ENCODE peak calls at places on chromosomes 16 and 17, in eight cellular contexts. B, H, J, V, S, E, I and N are unnamed samples. For H3K36me3, the result is how much of the 10 kb centered on the place peaks cover.

GRCh38 chr17:27378482-27379200 is 77.6 kb upstream of the KSR1 start:
- DNase-seq in S (no peak), E (no peak), I (no peak), J (no peak), V (peak), B (no peak), H (no peak), N (no peak)

GRCh38 chr17:10243905-10244844 is 45.8 kb upstream of the GAS7 start:
- DNase-seq in V (peak), H (peak), S (no peak), E (no peak), J (no peak), I (no peak), B (no peak), N (no peak)

GRCh38 chr16:7398536-7398935 is 65.9 kb downstream of the RBFOX1 start:
- DNase-seq in J (no peak), B (no peak), V (no peak), S (no peak), E (no peak), H (no peak), I (no peak), N (no peak)

GRCh38 chr17:36082062-36082461 is 7.9 kb downstream of the CCL3 start:
- DNase-seq in E (no peak), I (no peak), V (no peak), H (no peak), J (no peak), S (no peak), B (no peak), N (no peak)

GRCh38 chr16:78659668-78660217 is 560.3 kb downstream of the WWOX start:
- DNase-seq in I (no peak), B (no peak), H (no peak), J (no peak), S (no peak), E (no peak), V (no peak), N (no peak)

GRCh38 chr17:28086519-28086918 is 44.0 kb downstream of the NLK start:
- DNase-seq in V (no peak), S (no peak), I (no peak), H (no peak), J (no peak), E (no peak), B (peak), N (peak)

GRCh38 chr16:85991425-85991824 is 92.5 kb downstream of the IRF8 start:
- DNase-seq in E (no peak), V (peak), S (no peak), H (no peak), B (no peak), I (no peak), J (no peak), N (no peak)

GRCh38 chr17:82933006-82933310 is 93.1 kb upstream of the ZNF750 start:
- DNase-seq in J (peak), I (no peak), E (peak), B (no peak), H (no peak), S (peak), V (peak), N (no peak)

GRCh38 chr17:82665891-82666290 is 17.6 kb upstream of the WDR45B start:
- DNase-seq in H (peak), E (no peak), B (no peak), V (no peak), J (peak), I (no peak), S (no peak), N (no peak)

GRCh38 chr17:42182927-42183734 is 2.1 kb downstream of the HCRT start:
- DNase-seq in J (no peak), B (peak), S (no peak), I (no peak), H (no peak), V (no peak), E (no peak), N (peak)

GRCh38 chr16:66606000-66606751 is 1.7 kb downstream of the CMTM3 start:
- DNase-seq in J (no peak), E (no peak), I (no peak), S (no peak), H (no peak), V (no peak), B (peak), N (no peak)

GRCh38 chr17:18041776-18042175 is 2.6 kb downstream of the GID4 start:
- DNase-seq in B (peak), S (no peak), I (no peak), V (no peak), H (no peak), E (no peak), J (no peak), N (no peak)

GRCh38 chr17:57675988-57676387 is 69.1 kb downstream of the CCDC182 start:
- DNase-seq in E (no peak), S (no peak), I (no peak), B (no peak), V (no peak), H (no peak), J (no peak), N (no peak)

GRCh38 chr17:59845595-59846390 is 47.0 kb downstream of the TUBD1 start:
- DNase-seq in B (peak), S (peak), I (no peak), V (peak), E (no peak), J (no peak), H (no peak), N (peak)

GRCh38 chr17:39999067-39999466 is 16.2 kb upstream of the CSF3 start:
- DNase-seq in V (no peak), H (no peak), I (no peak), E (no peak), B (no peak), S (no peak), J (no peak), N (peak)

GRCh38 chr17:75777243-75777922 is 7.2 kb upstream of the UNK start:
- DNase-seq in E (no peak), S (no peak), V (peak), I (no peak), H (no peak), J (no peak), B (no peak), N (no peak)

GRCh38 chr16:81610144-81610842 is 165.7 kb downstream of the CMIP start:
- DNase-seq in H (peak), S (peak), V (peak), J (no peak), I (no peak), B (peak), E (peak), N (peak)

GRCh38 chr16:89187337-89188063 is 12.8 kb downstream of the SLC22A31 start:
- DNase-seq in J (peak), H (peak), V (no peak), E (no peak), S (no peak), I (no peak), B (no peak), N (no peak)

GRCh38 chr17:82328141-82328993 is 5.2 kb downstream of the SECTM1 start:
- DNase-seq in I (no peak), E (no peak), V (no peak), S (peak), B (no peak), H (no peak), J (peak), N (no peak)

GRCh38 chr17:10318540-10318939 is 54.3 kb downstream of the MYH13 start:
- DNase-seq in H (no peak), J (no peak), S (no peak), V (no peak), B (no peak), I (no peak), E (no peak), N (no peak)

GRCh38 chr17:9124554-9124935 is 103.2 kb downstream of the NTN1 start:
- DNase-seq in V (no peak), E (no peak), S (no peak), H (no peak), B (no peak), I (no peak), J (no peak), N (no peak)

GRCh38 chr17:71592431-71592830 is 528.4 kb upstream of the SOX9 start:
- DNase-seq in E (no peak), B (no peak), S (no peak), I (no peak), J (no peak), V (no peak), H (no peak), N (no peak)

GRCh38 chr17:320139-320538 is 32.5 kb downstream of the RPH3AL start:
- DNase-seq in S (no peak), E (no peak), H (no peak), V (peak), J (peak), B (no peak), I (no peak), N (no peak)

GRCh38 chr16:26857371-26857770 is 209.4 kb upstream of the C16orf82 start:
- DNase-seq in V (no peak), E (no peak), H (no peak), S (no peak), J (no peak), B (no peak), I (no peak), N (no peak)

GRCh38 chr16:13193721-13194120 is 292.3 kb downstream of the SHISA9 start:
- DNase-seq in B (no peak), E (no peak), H (no peak), V (no peak), J (no peak), I (no peak), S (no peak), N (no peak)

GRCh38 chr17:66341462-66341861 is 39.0 kb downstream of the PRKCA start:
- DNase-seq in B (no peak), I (no peak), H (no peak), S (no peak), E (no peak), V (no peak), J (no peak), N (no peak)

GRCh38 chr16:12794486-12795399 is 8.9 kb downstream of the CPPED1 start:
- DNase-seq in E (peak), J (no peak), V (no peak), H (peak), B (no peak), I (no peak), S (no peak), N (no peak)

GRCh38 chr16:11004351-11004750 is 60.0 kb downstream of the CLEC16A start:
- DNase-seq in J (no peak), I (no peak), B (peak), E (no peak), S (no peak), V (no peak), H (no peak), N (no peak)

GRCh38 chr17:3718251-3718650 is 5.5 kb upstream of the HASPIN start:
- DNase-seq in S (no peak), H (no peak), V (no peak), I (no peak), E (no peak), J (no peak), B (no peak), N (no peak)
- TF ChIP-seq CTCF in S (no peak), H (no peak), V (no peak), I (no peak), E (no peak), J (no peak), B (no peak), N (no peak)

DNA sequence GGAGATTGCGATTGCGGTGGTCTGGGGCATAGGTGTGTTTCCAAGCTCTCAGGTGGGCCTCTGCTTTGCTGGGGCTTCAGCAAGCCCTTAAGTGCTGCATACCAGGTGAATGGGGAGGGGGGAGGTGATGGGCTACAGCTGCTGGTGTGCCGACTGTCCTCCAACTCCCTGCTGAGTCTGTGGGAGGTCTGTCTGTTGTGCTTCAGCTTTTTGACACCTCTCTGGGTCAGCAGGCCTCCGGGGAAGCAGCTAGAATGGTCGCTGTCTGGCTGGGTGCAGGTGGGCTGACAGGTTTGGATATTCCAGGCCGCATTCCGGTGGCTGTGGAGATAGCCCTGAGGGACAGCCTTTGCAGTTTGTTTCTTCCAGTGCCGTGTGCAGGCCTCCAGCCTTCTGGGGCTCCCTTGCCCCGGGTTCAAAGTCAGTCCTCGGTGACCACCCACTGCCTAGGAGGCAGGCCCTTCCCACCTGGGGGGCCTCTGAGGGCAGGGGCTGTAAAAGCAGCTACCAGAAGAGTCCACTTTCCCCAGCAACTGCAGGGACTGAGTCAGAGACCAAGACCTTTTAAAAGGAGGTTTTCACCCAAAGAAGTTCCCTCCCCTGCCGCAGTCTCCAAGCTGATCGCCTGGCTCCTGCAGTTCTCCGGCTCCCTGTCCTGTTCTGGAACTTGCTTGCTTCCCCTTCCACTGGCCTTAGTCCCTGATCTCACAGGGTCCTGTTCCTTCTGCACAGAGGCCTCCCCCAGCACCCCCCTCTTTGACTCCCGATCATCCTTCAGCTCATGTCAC is 2.0 kb upstream of the TTYH2 start:
- DNase-seq in I (no peak), E (no peak), H (no peak), S (no peak), V (no peak), J (peak), B (no peak), N (no peak)
- H3K4me3 ChIP-seq in I (peak), E (peak), H (peak), S (peak), V (peak), J (no peak), B (no peak), N (peak)

DNA sequence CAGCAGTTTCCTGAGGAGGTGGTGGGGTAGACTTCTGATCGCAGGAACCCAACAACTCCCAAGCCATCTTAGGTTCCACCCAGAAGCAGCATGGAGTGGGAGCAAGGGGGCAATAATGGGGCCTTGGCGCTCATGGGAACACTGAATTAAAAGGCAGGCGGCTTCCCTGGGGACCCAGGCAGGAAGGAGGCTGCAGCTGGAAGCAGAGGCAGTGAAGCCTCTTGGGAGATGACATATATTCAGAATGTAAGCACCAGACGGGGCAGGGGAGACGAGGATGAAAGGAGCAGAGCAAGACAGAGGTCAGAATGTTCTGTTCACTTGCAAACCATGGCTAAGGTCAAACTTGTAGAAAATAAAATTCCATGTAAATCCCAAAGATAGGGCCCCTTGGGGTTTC is 2.9 kb downstream of the HIGD1B start:
- DNase-seq in E (peak), J (no peak), B (no peak), S (no peak), H (peak), V (no peak), I (no peak), N (no peak)
- H3K36me3 ChIP-seq in E (half or more), J (under half), B (under half), S (half or more), H (under half), V (half or more), I (under half), N (under half)

DNA sequence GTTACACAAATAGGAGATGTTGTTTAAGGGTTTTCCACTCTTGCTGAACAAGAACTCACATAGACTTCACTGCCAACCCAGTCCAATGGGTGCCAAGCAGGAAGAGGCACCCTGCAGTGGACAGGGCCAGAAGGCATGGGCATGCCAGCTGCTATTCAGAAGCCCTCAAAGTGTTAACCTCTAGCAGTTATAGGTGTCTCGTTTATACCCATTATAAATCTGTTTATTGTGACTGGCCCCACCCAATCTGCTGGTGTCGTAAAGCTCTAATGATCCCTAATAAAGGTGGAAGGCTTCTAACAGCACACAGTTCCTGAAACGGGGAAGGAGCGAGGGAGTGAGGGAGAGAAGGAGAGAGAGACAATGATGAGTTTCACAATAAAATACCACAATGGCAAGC is 23.9 kb downstream of the HNF1B start:
- DNase-seq in I (no peak), B (no peak), V (no peak), E (no peak), H (no peak), J (no peak), S (no peak), N (no peak)
- TF ChIP-seq CTCF in I (no peak), B (no peak), V (no peak), E (no peak), H (no peak), J (no peak), S (no peak), N (no peak)

DNA sequence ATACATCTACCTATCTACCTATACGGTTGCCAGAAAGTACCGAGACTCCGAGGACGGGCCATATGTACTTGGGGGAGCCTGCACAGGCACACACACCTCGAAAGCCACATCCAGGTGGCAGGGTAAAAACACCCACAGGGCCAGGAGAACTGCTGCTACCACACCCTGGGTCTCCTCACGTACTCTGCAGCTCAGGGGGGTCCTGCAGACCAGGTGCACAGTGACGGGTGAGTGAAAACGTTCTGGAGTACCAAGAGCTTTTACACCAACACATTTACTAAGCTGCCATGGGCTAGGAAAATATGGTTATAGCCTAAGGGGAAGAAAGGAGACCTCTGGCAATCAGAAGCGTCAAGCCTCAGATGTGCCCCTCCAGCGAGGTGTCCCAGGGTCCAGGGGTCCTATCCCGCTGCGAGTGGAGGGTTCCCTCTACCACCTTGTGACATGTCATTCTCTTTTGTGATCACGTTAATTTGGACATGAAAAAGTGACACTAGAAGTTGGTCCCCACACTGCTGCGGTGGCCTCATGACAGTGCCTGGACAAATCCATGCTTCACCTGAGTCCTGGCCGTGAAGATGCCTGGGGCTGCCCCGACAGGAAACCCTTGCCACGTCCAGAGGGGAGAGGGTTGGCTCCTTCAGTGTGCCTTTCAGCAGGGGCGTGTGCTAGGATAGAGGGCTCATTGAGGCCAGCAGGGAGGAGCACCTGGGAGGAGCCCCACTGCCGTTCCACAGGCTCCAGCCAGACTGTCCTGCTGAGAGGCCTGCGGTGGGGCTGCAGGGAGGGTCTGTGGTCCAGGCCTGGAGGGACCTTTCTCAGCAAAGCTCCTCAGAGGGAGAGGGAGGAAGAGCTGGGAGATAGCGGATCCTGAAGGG is 1.8 kb downstream of the CANT1 start:
- DNase-seq in J (peak), S (no peak), H (no peak), E (no peak), I (no peak), V (peak), B (no peak), N (no peak)
- H3K4me3 ChIP-seq in J (no peak), S (peak), H (peak), E (peak), I (no peak), V (no peak), B (no peak), N (no peak)

DNA sequence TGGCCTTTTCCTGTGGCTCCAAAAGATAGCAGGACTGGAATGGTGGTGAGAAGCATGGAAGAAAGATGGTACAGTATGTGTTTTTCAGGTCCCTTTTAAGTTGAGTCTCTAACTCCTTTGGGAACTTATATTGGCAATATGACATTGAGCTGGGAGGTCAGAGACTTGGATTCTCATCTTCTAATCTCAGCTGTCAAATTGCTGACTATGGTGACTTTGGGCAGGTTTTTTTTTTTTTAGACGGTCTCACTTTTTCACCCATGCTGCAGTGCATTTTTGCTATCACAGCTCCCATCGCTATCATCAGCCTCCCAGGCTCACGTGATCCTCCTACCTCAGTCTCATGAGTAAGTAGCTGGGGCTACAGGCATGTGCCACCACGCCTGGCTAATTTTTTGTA is 15.1 kb upstream of the CDK5R1 start:
- DNase-seq in H (no peak), V (no peak), J (no peak), B (no peak), S (no peak), E (no peak), I (no peak), N (no peak)
- H3K36me3 ChIP-seq in H (under half), V (half or more), J (under half), B (under half), S (half or more), E (half or more), I (half or more), N (half or more)

GRCh38 chr17:78515480-78515879 is 61.7 kb downstream of the DNAH17 start:
- DNase-seq in S (no peak), V (no peak), E (no peak), B (no peak), I (no peak), J (no peak), H (no peak), N (no peak)
- TF ChIP-seq CTCF in S (no peak), V (no peak), E (no peak), B (no peak), I (no peak), J (no peak), H (no peak), N (no peak)

DNA sequence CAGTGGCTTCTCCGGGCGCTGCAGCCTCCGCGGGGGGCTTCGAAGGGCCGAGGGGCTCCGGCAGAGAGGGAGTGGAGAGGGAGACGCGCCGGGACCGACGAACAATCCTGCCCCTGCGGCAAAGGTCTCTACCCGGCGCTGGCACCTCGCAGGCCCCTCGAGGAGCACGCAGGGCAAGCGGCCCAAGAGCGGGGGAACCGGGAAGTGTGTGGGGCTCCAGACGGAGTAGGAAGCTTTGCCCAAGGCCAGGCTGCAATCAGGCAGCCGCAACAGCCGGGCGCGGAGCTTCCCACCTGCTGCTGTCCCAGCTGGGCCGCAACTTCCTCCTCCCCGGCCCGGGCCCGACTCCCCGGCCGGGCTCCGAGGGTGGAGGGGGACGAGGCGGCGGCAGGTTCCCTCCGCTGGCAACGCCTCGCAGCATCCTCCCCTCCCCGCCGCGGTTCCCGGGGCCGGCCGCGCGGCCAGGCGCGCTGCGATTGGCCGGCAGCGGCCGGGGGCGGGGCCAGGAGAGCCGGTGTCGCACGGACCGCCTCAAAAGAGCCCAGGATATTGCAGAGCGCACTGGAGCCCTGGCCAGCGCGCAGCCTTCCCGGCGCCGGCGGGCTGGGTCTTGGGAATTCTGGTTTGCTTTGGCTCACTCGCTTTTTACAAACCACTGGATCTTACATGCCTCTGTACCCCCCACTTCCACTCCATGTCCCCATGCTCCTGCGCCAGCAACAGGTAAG is at the start of gene KCNJ2:
- DNase-seq in V (peak), H (peak), B (peak), J (peak), E (peak), I (no peak), S (peak), N (peak)
- H3K4me3 ChIP-seq in V (peak), H (peak), B (peak), J (peak), E (peak), I (peak), S (peak), N (peak)